ENCODE peak calls at places on chromosome 16, in eight cellular contexts. F, E, D, X, K, Z, Q and I are unnamed samples.

GRCh38 chr16:53080345-53081031 is 25.7 kb downstream of the CHD9 start:
- DNase-seq in F (no peak), E (no peak), D (peak; percentile 41), X (peak; percentile 81), K (no peak), Z (no peak), Q (no peak), I (peak; percentile 68)

GRCh38 chr16:31709181-31709580 is 164.4 kb upstream of the ZNF267 start:
- DNase-seq in F (no peak), E (no peak), D (no peak), X (no peak), K (no peak), Z (no peak), Q (no peak), I (no peak)

GRCh38 chr16:72825912-72826621 is 221.9 kb downstream of the ZFHX3 start:
- DNase-seq in F (no peak), E (no peak), D (no peak), X (no peak), K (no peak), Z (no peak), Q (no peak), I (no peak)

GRCh38 chr16:67563708-67564468 is 1.6 kb downstream of the CTCF start:
- DNase-seq in F (no peak), E (peak; percentile 55), D (no peak), X (peak; percentile 13), K (no peak), Z (no peak), Q (no peak), I (peak; percentile 82)

GRCh38 chr16:81180578-81180977 is 57.9 kb upstream of the BCO1 start:
- DNase-seq in F (no peak), E (no peak), D (no peak), X (no peak), K (no peak), Z (no peak), Q (no peak), I (no peak)

GRCh38 chr16:49564577-49565224 is 191.1 kb downstream of the C16orf78 start:
- DNase-seq in F (no peak), E (peak; percentile 23), D (no peak), X (no peak), K (no peak), Z (no peak), Q (no peak), I (no peak)

GRCh38 chr16:59385953-59386352 is 651.8 kb upstream of the GOT2 start:
- DNase-seq in F (no peak), E (no peak), D (no peak), X (no peak), K (no peak), Z (no peak), Q (no peak), I (peak; percentile 15)

GRCh38 chr16:84299734-84300440 is 5.2 kb downstream of the WFDC1 start:
- DNase-seq in F (no peak), E (no peak), D (no peak), X (no peak), K (no peak), Z (no peak), Q (no peak), I (no peak)

GRCh38 chr16:84532855-84533486 is 28.5 kb upstream of the MEAK7 start:
- DNase-seq in F (no peak), E (no peak), D (no peak), X (no peak), K (no peak), Z (no peak), Q (no peak), I (no peak)

GRCh38 chr16:14181371-14182050 is 110.4 kb downstream of the MRTFB start:
- DNase-seq in F (no peak), E (no peak), D (no peak), X (no peak), K (no peak), Z (no peak), Q (no peak), I (no peak)

GRCh38 chr16:84115919-84116719 is 623 bp downstream of the MBTPS1 start:
- DNase-seq in F (no peak), E (peak; percentile 64), D (no peak), X (peak; percentile 43), K (peak; percentile 54), Z (peak; percentile 49), Q (no peak), I (peak; percentile 60)

GRCh38 chr16:64312292-64312691 is 809.6 kb downstream of the CDH11 start:
- DNase-seq in F (no peak), E (no peak), D (no peak), X (no peak), K (no peak), Z (no peak), Q (no peak), I (no peak)

GRCh38 chr16:29658693-29659092 is 4.4 kb upstream of the SPN start:
- DNase-seq in F (no peak), E (no peak), D (no peak), X (no peak), K (no peak), Z (no peak), Q (no peak), I (no peak)

GRCh38 chr16:10009691-10010090 is 172.5 kb downstream of the GRIN2A start:
- DNase-seq in F (no peak), E (no peak), D (no peak), X (no peak), K (no peak), Z (no peak), Q (no peak), I (no peak)

GRCh38 chr16:87790278-87791023 is 24.7 kb upstream of the KLHDC4 start:
- DNase-seq in F (no peak), E (no peak), D (no peak), X (peak; percentile 66), K (no peak), Z (no peak), Q (no peak), I (peak; percentile 61)

GRCh38 chr16:68346892-68347480 is 36.2 kb downstream of the PRMT7 start:
- DNase-seq in F (no peak), E (no peak), D (no peak), X (no peak), K (no peak), Z (no peak), Q (peak; percentile 35), I (no peak)

GRCh38 chr16:48408688-48409087 is 23.5 kb upstream of the SIAH1 start:
- DNase-seq in F (no peak), E (no peak), D (peak; percentile 15), X (peak; percentile 33), K (no peak), Z (no peak), Q (no peak), I (peak; percentile 52)

GRCh38 chr16:85238233-85238647 is 126.0 kb upstream of the CIBAR2 start:
- DNase-seq in F (no peak), E (no peak), D (no peak), X (peak; percentile 36), K (no peak), Z (no peak), Q (no peak), I (peak; percentile 77)

GRCh38 chr16:55478827-55479559 is at the start of gene MMP2:
- DNase-seq in F (no peak), E (no peak), D (peak; percentile 38), X (peak; percentile 81), K (no peak), Z (no peak), Q (no peak), I (peak; percentile 40)

GRCh38 chr16:89230210-89230609 is 12.7 kb downstream of the ZNF778 start:
- DNase-seq in F (no peak), E (no peak), D (no peak), X (no peak), K (no peak), Z (no peak), Q (no peak), I (no peak)
- H3K9me3 ChIP-seq in F (peaks cover 19% of the 10 kb centered on the region), E (no peaks in the 10 kb centered on the region), D (peaks cover 17% of the 10 kb centered on the region), X (no peaks in the 10 kb centered on the region), K (peaks cover 13% of the 10 kb centered on the region), Z (peaks cover 9% of the 10 kb centered on the region), Q (no peaks in the 10 kb centered on the region), I (no peaks in the 10 kb centered on the region)

DNA sequence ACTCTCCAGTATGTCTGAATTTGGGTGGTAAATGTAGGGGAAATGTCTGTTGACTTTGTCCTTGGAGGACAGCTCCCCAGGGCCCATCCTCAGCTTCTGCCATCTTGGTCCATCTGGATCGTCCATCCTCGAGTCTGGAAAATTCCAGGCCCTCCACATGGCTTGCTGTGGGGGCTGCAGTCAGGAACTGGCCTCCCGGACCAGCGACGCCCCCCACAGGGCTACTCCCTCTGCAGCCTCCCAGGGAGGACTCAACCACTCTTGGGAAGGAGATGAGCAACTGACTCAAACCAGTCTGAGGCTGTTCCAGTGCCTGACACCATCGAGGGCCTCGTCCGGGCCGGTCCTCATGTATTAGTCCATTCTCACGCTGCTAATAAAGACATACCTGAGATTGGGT is 5.5 kb upstream of the ZG16B start:
- DNase-seq in F (no peak), E (no peak), D (no peak), X (no peak), K (no peak), Z (no peak), Q (peak; percentile 24), I (no peak)
- H3K9me3 ChIP-seq in F (no peaks in the 10 kb centered on the region), E (no peaks in the 10 kb centered on the region), D (no peaks in the 10 kb centered on the region), X (no peaks in the 10 kb centered on the region), K (no peaks in the 10 kb centered on the region), Z (no peaks in the 10 kb centered on the region), Q (no peaks in the 10 kb centered on the region), I (no peaks in the 10 kb centered on the region)

GRCh38 chr16:2476741-2477140 is 1.8 kb downstream of the TBC1D24 start:
- DNase-seq in F (no peak), E (peak; percentile 51), D (no peak), X (no peak), K (no peak), Z (no peak), Q (no peak), I (no peak)
- H3K9me3 ChIP-seq in F (no peaks in the 10 kb centered on the region), E (no peaks in the 10 kb centered on the region), D (no peaks in the 10 kb centered on the region), X (no peaks in the 10 kb centered on the region), K (no peaks in the 10 kb centered on the region), Z (no peaks in the 10 kb centered on the region), Q (no peaks in the 10 kb centered on the region), I (no peaks in the 10 kb centered on the region)

GRCh38 chr16:8689686-8690085 is 15.3 kb downstream of the ABAT start:
- DNase-seq in F (no peak), E (no peak), D (no peak), X (no peak), K (no peak), Z (no peak), Q (no peak), I (no peak)

GRCh38 chr16:8686031-8686621 is 11.7 kb downstream of the ABAT start:
- DNase-seq in F (no peak), E (peak; percentile 52), D (peak; percentile 20), X (peak; percentile 31), K (no peak), Z (no peak), Q (peak; percentile 63), I (no peak)

GRCh38 chr16:8683640-8684039 is 9.2 kb downstream of the ABAT start:
- DNase-seq in F (no peak), E (no peak), D (no peak), X (no peak), K (no peak), Z (no peak), Q (no peak), I (no peak)

GRCh38 chr16:8685617-8686016 is 11.2 kb downstream of the ABAT start:
- DNase-seq in F (no peak), E (no peak), D (no peak), X (no peak), K (no peak), Z (no peak), Q (no peak), I (no peak)

DNA sequence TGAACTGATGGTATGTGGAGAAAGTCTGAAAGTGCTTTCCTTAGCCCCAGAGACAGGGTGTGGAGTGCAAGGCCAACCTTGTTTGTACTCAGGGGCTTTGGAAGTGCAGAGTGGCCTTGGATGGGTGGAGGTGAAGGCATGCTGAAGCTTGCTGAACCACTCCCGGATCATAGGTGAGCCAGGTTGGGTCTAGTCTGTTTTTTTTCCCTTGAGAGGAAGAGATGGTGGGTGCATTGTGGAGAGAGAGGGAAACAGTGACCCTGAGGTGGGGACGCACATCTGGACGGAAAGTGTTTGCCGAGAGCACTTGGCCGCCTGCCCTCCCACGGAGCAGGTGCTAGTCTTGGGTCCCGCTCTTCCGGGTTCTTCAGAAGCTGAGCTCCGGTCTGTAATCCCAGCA is 12.5 kb downstream of the ABAT start:
- DNase-seq in F (no peak), E (peak; percentile 48), D (no peak), X (no peak), K (no peak), Z (no peak), Q (peak; percentile 61), I (no peak)
- H3K9me3 ChIP-seq in F (peaks cover 5% of the 10 kb centered on the region), E (no peaks in the 10 kb centered on the region), D (peaks cover 5% of the 10 kb centered on the region), X (peaks cover 9% of the 10 kb centered on the region), K (peaks cover 6% of the 10 kb centered on the region), Z (no peaks in the 10 kb centered on the region), Q (no peaks in the 10 kb centered on the region), I (no peaks in the 10 kb centered on the region)